ENCODE peak calls at places on chromosomes 13 and 19, in ten cellular contexts. P, E, B, Y, K, O, N, F, A and W are unnamed samples.

GRCh38 chr13:66503890-66504289 is 726.2 kb downstream of the PCDH9 start:
- DNase-seq in E (no peak), B (peak), N (no peak), O (no peak), K (peak), P (no peak), F (no peak), A (no peak), Y (no peak), W (no peak)

GRCh38 chr19:43774103-43774939 is 6.5 kb downstream of the KCNN4 start:
- DNase-seq in B (peak), A (peak), N (peak), K (no peak), E (peak), F (no peak), Y (peak), P (peak), O (peak), W (no peak)

GRCh38 chr13:37651891-37652290 is 53.3 kb upstream of the POSTN start:
- DNase-seq in F (no peak), N (no peak), O (no peak), Y (no peak), E (no peak), P (no peak), B (no peak), A (no peak), K (no peak), W (no peak)

GRCh38 chr13:83153833-83154232 is 728.4 kb downstream of the SLITRK1 start:
- DNase-seq in P (peak), O (no peak), A (no peak), N (no peak), K (no peak), F (no peak), B (no peak), E (no peak), Y (no peak), W (no peak)

GRCh38 chr19:47141695-47142094 is 11.1 kb downstream of the SAE1 start:
- DNase-seq in F (no peak), K (no peak), B (no peak), E (no peak), A (no peak), O (no peak), N (no peak), Y (no peak), P (no peak), W (no peak)

GRCh38 chr13:32019612-32020233 is 11.9 kb upstream of the FRY start:
- DNase-seq in A (peak), Y (peak), O (no peak), K (peak), F (peak), P (peak), N (peak), E (peak), B (peak), W (peak)

GRCh38 chr19:12777217-12778019 is 2.1 kb upstream of the HOOK2 start:
- DNase-seq in N (peak), P (peak), O (peak), F (peak), K (peak), Y (peak), B (peak), A (peak), E (peak), W (no peak)

GRCh38 chr13:73901324-73902068 is 232.7 kb downstream of the KLF12 start:
- DNase-seq in F (no peak), A (no peak), Y (no peak), N (no peak), B (no peak), O (no peak), P (no peak), E (no peak), K (no peak), W (no peak)

GRCh38 chr13:40401911-40402776 is 264.3 kb downstream of the FOXO1 start:
- DNase-seq in B (no peak), F (no peak), K (peak), E (peak), Y (peak), N (peak), O (peak), A (peak), P (peak), W (peak)

GRCh38 chr13:59480857-59481256 is 682.9 kb downstream of the DIAPH3 start:
- DNase-seq in B (no peak), P (no peak), F (no peak), Y (no peak), E (no peak), K (no peak), A (no peak), N (no peak), O (no peak), W (no peak)

GRCh38 chr13:40350283-40350992 is 316.0 kb downstream of the FOXO1 start:
- DNase-seq in E (peak), K (no peak), Y (peak), F (no peak), O (no peak), P (peak), B (no peak), A (no peak), N (no peak), W (no peak)

GRCh38 chr13:33644607-33645543 is 173.1 kb upstream of the RFC3 start:
- DNase-seq in P (peak), B (no peak), Y (peak), A (no peak), F (no peak), E (peak), K (no peak), N (no peak), O (no peak), W (no peak)

GRCh38 chr13:27712421-27712820 is 79.9 kb upstream of the GSX1 start:
- DNase-seq in Y (peak), N (peak), O (peak), F (no peak), B (no peak), P (peak), K (peak), A (peak), E (peak), W (no peak)

GRCh38 chr19:14073232-14073924 is 792 bp downstream of the MISP3 start:
- DNase-seq in A (peak), E (peak), P (peak), F (peak), O (peak), N (peak), B (peak), Y (peak), K (peak), W (no peak)

GRCh38 chr13:33642374-33643065 is 175.4 kb upstream of the RFC3 start:
- DNase-seq in F (no peak), K (peak), B (peak), Y (peak), A (peak), P (peak), N (no peak), O (no peak), E (peak), W (no peak)

GRCh38 chr13:102402292-102402691 is 444 bp upstream of the FGF14 start:
- DNase-seq in N (no peak), B (peak), P (peak), Y (no peak), K (no peak), A (peak), O (peak), E (peak), F (no peak), W (no peak)

GRCh38 chr13:113161433-113161832 is 3.0 kb downstream of the PROZ start:
- DNase-seq in O (no peak), K (no peak), N (no peak), F (no peak), A (no peak), B (no peak), P (no peak), E (no peak), Y (no peak), W (no peak)

GRCh38 chr13:76522083-76522755 is 364.0 kb downstream of the KCTD12 start:
- DNase-seq in Y (no peak), O (no peak), A (no peak), F (no peak), B (no peak), N (peak), P (peak), E (peak), K (no peak), W (no peak)

GRCh38 chr19:3450796-3451411 is 29.4 kb downstream of the SMIM24 start:
- DNase-seq in N (peak), P (peak), Y (peak), F (no peak), O (no peak), B (no peak), K (peak), A (peak), E (peak), W (no peak)

GRCh38 chr19:10398819-10399218 is 4.5 kb downstream of the CDC37 start:
- DNase-seq in F (no peak), B (no peak), P (no peak), K (no peak), Y (no peak), E (no peak), A (no peak), N (no peak), O (no peak), W (no peak)

GRCh38 chr19:40274585-40275544 is 10.3 kb downstream of the AKT2 start:
- DNase-seq in O (no peak), F (no peak), A (no peak), Y (no peak), B (no peak), K (no peak), P (no peak), E (no peak), N (no peak), W (no peak)

GRCh38 chr13:74287672-74288169 is 153.5 kb upstream of the KLF12 start:
- DNase-seq in B (peak), P (peak), F (peak), A (peak), E (peak), K (peak), Y (peak), O (peak), N (peak), W (peak)

GRCh38 chr13:69296130-69296529 is 811.5 kb upstream of the ATXN8OS start:
- DNase-seq in K (no peak), P (no peak), B (no peak), A (no peak), N (no peak), F (no peak), O (no peak), Y (no peak), E (no peak), W (no peak)

GRCh38 chr19:49489601-49490167 is 2.3 kb downstream of the RPL13A start:
- DNase-seq in P (no peak), Y (no peak), A (no peak), N (no peak), K (peak), O (no peak), F (no peak), B (peak), E (no peak), W (no peak)

GRCh38 chr13:111398715-111399299 is 78.4 kb downstream of the TEX29 start:
- DNase-seq in P (no peak), A (no peak), F (no peak), O (no peak), B (no peak), K (no peak), Y (no peak), N (no peak), E (no peak), W (no peak)
- TF ChIP-seq CTCF in P (no peak), A (no peak), F (peak), O (no peak), B (no peak), K (no peak), Y (no peak), N (no peak), E (no peak), W (no peak)

DNA sequence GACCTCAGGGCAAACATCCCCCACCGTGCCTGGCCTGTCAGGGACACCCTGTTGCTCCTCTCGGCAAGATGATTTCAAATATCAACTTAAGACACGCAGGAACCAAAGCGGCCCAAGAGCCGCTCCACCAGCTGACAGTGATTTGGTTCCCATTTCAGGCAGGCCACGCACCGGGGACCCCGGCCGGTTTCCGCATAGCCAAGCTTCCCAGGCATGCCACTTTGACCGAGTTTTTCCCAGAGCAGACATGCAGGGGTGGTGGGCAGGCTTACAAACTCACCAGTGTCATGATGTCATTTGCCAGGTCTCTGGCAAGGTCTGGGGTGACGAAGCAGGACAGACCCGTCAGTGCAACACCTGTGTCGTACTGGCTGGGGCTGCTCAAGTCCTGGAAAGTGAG is 19.2 kb downstream of the AP3D1 start:
- DNase-seq in K (no peak), F (no peak), O (no peak), E (no peak), N (no peak), B (no peak), P (no peak), Y (no peak), A (no peak), W (no peak)
- H3K4me3 ChIP-seq in K (no peak), F (no peak), O (no peak), E (no peak), N (no peak), B (no peak), P (no peak), Y (no peak), A (no peak), W (no peak)

DNA sequence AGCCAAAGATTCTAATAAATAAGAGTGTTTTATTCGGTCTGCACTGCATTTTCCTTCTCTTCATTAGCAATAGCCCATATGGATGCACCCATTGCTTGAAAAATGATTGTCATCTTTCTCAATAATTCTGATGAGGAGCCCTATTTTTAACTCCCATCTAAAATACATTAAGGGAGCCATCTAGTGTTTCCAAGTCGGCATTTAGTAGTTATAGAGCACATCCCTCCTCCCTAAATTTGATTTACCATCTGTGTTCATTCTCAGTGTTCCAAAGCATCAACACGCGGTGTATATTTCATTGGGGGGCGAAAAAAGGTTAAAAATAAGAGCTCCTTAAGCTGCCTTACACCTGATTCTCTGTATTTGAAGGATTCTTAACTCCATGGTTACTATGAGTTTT is 119.2 kb upstream of the IPO5 start:
- DNase-seq in Y (no peak), F (no peak), A (no peak), N (no peak), B (no peak), E (peak), O (no peak), K (no peak), P (no peak), W (no peak)
- TF ChIP-seq CTCF in Y (no peak), F (no peak), A (no peak), N (no peak), B (no peak), E (no peak), O (no peak), K (no peak), P (no peak), W (no peak)

GRCh38 chr13:48222358-48223015 is 10.5 kb upstream of the ITM2B start:
- DNase-seq in A (peak), F (no peak), N (no peak), E (peak), Y (peak), P (peak), O (peak), K (no peak), B (no peak), W (no peak)
- H3K4me3 ChIP-seq in A (peak), F (no peak), N (peak), E (peak), Y (no peak), P (peak), O (peak), K (peak), B (no peak), W (no peak)

GRCh38 chr19:28289294-28290063 is 923.5 kb downstream of the UQCRFS1 start:
- DNase-seq in O (no peak), A (peak), F (no peak), K (no peak), P (peak), Y (peak), B (no peak), N (no peak), E (no peak), W (no peak)
- TF ChIP-seq CTCF in O (no peak), A (no peak), F (no peak), K (no peak), P (no peak), Y (no peak), B (no peak), N (no peak), E (no peak), W (no peak)

GRCh38 chr19:31350033-31350692 is 927 bp upstream of the TSHZ3 start:
- DNase-seq in B (peak), E (peak), P (peak), A (no peak), N (no peak), O (peak), F (peak), K (no peak), Y (peak), W (no peak)

GRCh38 chr19:31349160-31349881 is at the start of gene TSHZ3:
- DNase-seq in E (peak), F (peak), A (peak), Y (peak), K (peak), P (peak), N (peak), B (peak), O (peak), W (no peak)

GRCh38 chr19:31352296-31352781 is 3.1 kb upstream of the TSHZ3 start:
- DNase-seq in F (no peak), K (no peak), Y (no peak), B (peak), E (no peak), N (no peak), A (no peak), O (no peak), P (no peak), W (no peak)

GRCh38 chr19:31351212-31352193 is 2.3 kb upstream of the TSHZ3 start:
- DNase-seq in O (peak), Y (peak), K (peak), E (peak), B (peak), F (peak), A (peak), P (peak), N (peak), W (no peak)

DNA sequence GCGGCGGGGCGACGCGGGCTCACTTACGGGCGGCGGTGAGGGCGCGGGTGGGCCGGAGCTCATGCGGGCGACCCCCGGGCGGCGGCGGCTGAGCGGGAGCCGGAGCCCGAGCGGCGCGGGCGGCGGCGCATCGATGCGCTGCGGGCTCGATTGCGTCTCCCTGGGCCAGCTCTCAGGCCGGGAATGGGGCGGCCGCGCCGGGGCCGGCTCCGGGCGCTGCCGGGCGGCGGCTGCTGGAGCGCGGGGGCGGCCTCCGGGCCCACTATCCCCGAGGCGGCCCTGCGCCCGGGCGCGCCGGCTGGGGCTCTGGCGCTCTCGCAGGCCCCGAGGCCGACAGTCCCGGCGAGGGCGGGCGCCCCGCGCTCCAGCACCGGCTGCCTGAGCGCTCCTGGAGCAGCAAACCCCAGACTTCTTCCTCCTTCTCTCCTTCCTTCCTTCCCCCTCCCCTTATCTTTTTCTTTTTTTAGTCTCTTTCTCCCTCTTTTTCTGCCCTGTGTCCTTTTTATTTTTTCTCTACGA is 1.5 kb upstream of the TSHZ3 start:
- DNase-seq in B (peak), K (peak), Y (peak), O (peak), N (peak), E (peak), P (peak), A (peak), F (peak), W (no peak)
- H3K4me3 ChIP-seq in B (peak), K (peak), Y (peak), O (peak), N (peak), E (peak), P (peak), A (peak), F (peak), W (no peak)